ENCODE peak calls at places on chromosomes 16 and 17, in five cellular contexts. Q is astrocyte of the cerebellum; V is nephron progenitor cell; Y is effector memory CD4-positive, alpha-beta T cell; E is HFFc6. U is an unnamed sample.

GRCh38 chr17:36105718-36106117 is 2.1 kb downstream of the CCL4 start:
- DNase-seq in Q (no peak), V (no peak), Y (no peak), E (no peak), U (no peak)

GRCh38 chr17:42821176-42821575 is 2.9 kb downstream of the BECN1 start:
- DNase-seq in Q (no peak), V (no peak), Y (no peak), E (no peak), U (no peak)

GRCh38 chr17:72119963-72120877 is 600 bp upstream of the SOX9 start:
- DNase-seq in Q (peak), V (peak), Y (no peak), E (peak), U (peak)

GRCh38 chr17:17111401-17112393 is 69.4 kb downstream of the MPRIP start:
- DNase-seq in Q (no peak), V (no peak), Y (no peak), E (no peak), U (no peak)

GRCh38 chr16:15482748-15483118 is 48.3 kb downstream of the BMERB1 start:
- DNase-seq in Q (no peak), V (no peak), Y (no peak), E (no peak), U (no peak)

GRCh38 chr17:50578173-50578572 is 17.7 kb downstream of the CACNA1G start:
- DNase-seq in Q (no peak), V (no peak), Y (no peak), E (no peak), U (no peak)

GRCh38 chr17:17115620-17116019 is 73.4 kb downstream of the MPRIP start:
- DNase-seq in Q (no peak), V (no peak), Y (no peak), E (no peak), U (no peak)

GRCh38 chr17:79024901-79025737 is 1.1 kb downstream of the C1QTNF1 start:
- DNase-seq in Q (no peak), V (no peak), Y (no peak), E (peak), U (peak)

GRCh38 chr17:935485-935884 is 44.1 kb downstream of the NXN start:
- DNase-seq in Q (no peak), V (no peak), Y (no peak), E (no peak), U (no peak)

GRCh38 chr17:49106366-49107210 is 26.0 kb upstream of the B4GALNT2 start:
- DNase-seq in Q (no peak), V (no peak), Y (no peak), E (peak), U (peak)

GRCh38 chr16:49734330-49734729 is 121.6 kb downstream of the ZNF423 start:
- DNase-seq in Q (no peak), V (no peak), Y (no peak), E (no peak), U (no peak)

GRCh38 chr17:41785876-41786226 is 660 bp downstream of the JUP start:
- DNase-seq in Q (no peak), V (no peak), Y (no peak), E (no peak), U (no peak)

GRCh38 chr17:20098314-20098713 is 89.2 kb downstream of the SPECC1 start:
- DNase-seq in Q (no peak), V (no peak), Y (no peak), E (no peak), U (no peak)

GRCh38 chr17:58577696-58578095 is 63.3 kb upstream of the MTMR4 start:
- DNase-seq in Q (peak), V (peak), Y (peak), E (no peak), U (no peak)